ENCODE peak calls at places on chromosomes 4 and X, in nine cellular contexts. One of them, this sample, is unnamed.

GRCh38 chrX:124475358-124475757 is 129.0 kb downstream of the SH2D1A start:
- DNase-seq in MCF 10A: no peak
- DNase-seq in coronary artery: no peak
- DNase-seq in left lung: no peak
- DNase-seq in B cell: no peak
- DNase-seq in PC-3: no peak
- DNase-seq in lower leg skin: no peak
- DNase-seq in RWPE1: no peak
- DNase-seq in heart left ventricle: no peak
- DNase-seq in this sample: no peak

GRCh38 chr4:183658362-183659028 is 490 bp downstream of the RWDD4 start:
- DNase-seq in MCF 10A: peak; percentile 34
- DNase-seq in coronary artery: peak; percentile 78
- DNase-seq in left lung: peak; percentile 86
- DNase-seq in B cell: no peak
- DNase-seq in PC-3: peak; percentile 4
- DNase-seq in lower leg skin: no peak
- DNase-seq in RWPE1: peak; percentile 45
- DNase-seq in heart left ventricle: peak; percentile 8
- DNase-seq in this sample: peak; percentile 34

GRCh38 chrX:149916745-149917392 is 12.5 kb upstream of the HSFX4 start:
- DNase-seq in MCF 10A: no peak
- DNase-seq in coronary artery: no peak
- DNase-seq in left lung: no peak
- DNase-seq in B cell: no peak
- DNase-seq in PC-3: no peak
- DNase-seq in lower leg skin: no peak
- DNase-seq in RWPE1: no peak
- DNase-seq in heart left ventricle: no peak
- DNase-seq in this sample: peak; percentile 19

GRCh38 chrX:49951524-49952193 is 29.3 kb downstream of the CLCN5 start:
- DNase-seq in MCF 10A: no peak
- DNase-seq in coronary artery: no peak
- DNase-seq in left lung: no peak
- DNase-seq in B cell: no peak
- DNase-seq in PC-3: no peak
- DNase-seq in lower leg skin: no peak
- DNase-seq in RWPE1: no peak
- DNase-seq in heart left ventricle: no peak
- DNase-seq in this sample: no peak

GRCh38 chrX:107629533-107629909 is 1.2 kb downstream of the PRPS1 start:
- DNase-seq in MCF 10A: peak; percentile 29
- DNase-seq in coronary artery: no peak
- DNase-seq in left lung: no peak
- DNase-seq in B cell: no peak
- DNase-seq in PC-3: peak; percentile 31
- DNase-seq in lower leg skin: no peak
- DNase-seq in RWPE1: peak; percentile 3
- DNase-seq in heart left ventricle: no peak
- DNase-seq in this sample: no peak

GRCh38 chr4:62948108-62948507 is 1461.1 kb downstream of the TECRL start:
- DNase-seq in MCF 10A: no peak
- DNase-seq in coronary artery: no peak
- DNase-seq in left lung: no peak
- DNase-seq in B cell: no peak
- DNase-seq in PC-3: peak; percentile 6
- DNase-seq in lower leg skin: no peak
- DNase-seq in RWPE1: no peak
- DNase-seq in heart left ventricle: no peak
- DNase-seq in this sample: no peak

GRCh38 chr4:14254252-14254651 is 626.7 kb upstream of the BOD1L1 start:
- DNase-seq in MCF 10A: peak; percentile 71
- DNase-seq in coronary artery: no peak
- DNase-seq in left lung: no peak
- DNase-seq in B cell: no peak
- DNase-seq in PC-3: peak; percentile 69
- DNase-seq in lower leg skin: no peak
- DNase-seq in RWPE1: peak; percentile 20
- DNase-seq in heart left ventricle: peak; percentile 8
- DNase-seq in this sample: no peak

GRCh38 chr4:3644849-3645627 is 112.8 kb upstream of the LRPAP1 start:
- DNase-seq in MCF 10A: peak; percentile 33
- DNase-seq in coronary artery: no peak
- DNase-seq in left lung: peak; percentile 74
- DNase-seq in B cell: no peak
- DNase-seq in PC-3: peak; percentile 50
- DNase-seq in lower leg skin: peak; percentile 93
- DNase-seq in RWPE1: peak; percentile 9
- DNase-seq in heart left ventricle: no peak
- DNase-seq in this sample: no peak

GRCh38 chrX:138711399-138712347 is at the start of gene FGF13:
- DNase-seq in MCF 10A: peak; percentile 31
- DNase-seq in coronary artery: peak; percentile 76
- DNase-seq in left lung: peak; percentile 64
- DNase-seq in B cell: no peak
- DNase-seq in PC-3: peak; percentile 34
- DNase-seq in lower leg skin: no peak
- DNase-seq in RWPE1: no peak
- DNase-seq in heart left ventricle: peak; percentile 6
- DNase-seq in this sample: no peak

GRCh38 chr4:2793578-2793919 is 664 bp downstream of the SH3BP2 start:
- DNase-seq in MCF 10A: peak; percentile 74
- DNase-seq in coronary artery: peak; percentile 74
- DNase-seq in left lung: peak; percentile 93
- DNase-seq in B cell: no peak
- DNase-seq in PC-3: peak; percentile 58
- DNase-seq in lower leg skin: peak; percentile 89
- DNase-seq in RWPE1: no peak
- DNase-seq in heart left ventricle: peak; percentile 33
- DNase-seq in this sample: no peak

GRCh38 chr4:139845481-139846093 is 180.0 kb downstream of the MGST2 start:
- DNase-seq in MCF 10A: no peak
- DNase-seq in coronary artery: no peak
- DNase-seq in left lung: no peak
- DNase-seq in B cell: no peak
- DNase-seq in PC-3: peak; percentile 56
- DNase-seq in lower leg skin: no peak
- DNase-seq in RWPE1: no peak
- DNase-seq in heart left ventricle: no peak
- DNase-seq in this sample: no peak

GRCh38 chr4:86970447-86971354 is 35.9 kb downstream of the AFF1 start:
- DNase-seq in MCF 10A: no peak
- DNase-seq in coronary artery: no peak
- DNase-seq in left lung: no peak
- DNase-seq in B cell: no peak
- DNase-seq in PC-3: peak; percentile 47
- DNase-seq in lower leg skin: no peak
- DNase-seq in RWPE1: no peak
- DNase-seq in heart left ventricle: no peak
- DNase-seq in this sample: no peak

GRCh38 chr4:152586668-152587067 is 50.8 kb upstream of the FBXW7 start:
- DNase-seq in MCF 10A: no peak
- DNase-seq in coronary artery: no peak
- DNase-seq in left lung: no peak
- DNase-seq in B cell: no peak
- DNase-seq in PC-3: no peak
- DNase-seq in lower leg skin: no peak
- DNase-seq in RWPE1: no peak
- DNase-seq in heart left ventricle: no peak
- DNase-seq in this sample: no peak

GRCh38 chrX:39953879-39954278 is 143.9 kb downstream of the BCOR start:
- DNase-seq in MCF 10A: peak; percentile 90
- DNase-seq in coronary artery: no peak
- DNase-seq in left lung: peak; percentile 86
- DNase-seq in B cell: no peak
- DNase-seq in PC-3: peak; percentile 94
- DNase-seq in lower leg skin: no peak
- DNase-seq in RWPE1: peak; percentile 51
- DNase-seq in heart left ventricle: peak; percentile 47
- DNase-seq in this sample: no peak

GRCh38 chrX:31232506-31232905 is 160.7 kb upstream of the FTHL17 start:
- DNase-seq in MCF 10A: no peak
- DNase-seq in coronary artery: no peak
- DNase-seq in left lung: no peak
- DNase-seq in B cell: no peak
- DNase-seq in PC-3: no peak
- DNase-seq in lower leg skin: no peak
- DNase-seq in RWPE1: no peak
- DNase-seq in heart left ventricle: no peak
- DNase-seq in this sample: no peak

GRCh38 chr4:137124278-137124932 is 407.9 kb downstream of the PCDH18 start:
- DNase-seq in MCF 10A: peak; percentile 77
- DNase-seq in coronary artery: no peak
- DNase-seq in left lung: no peak
- DNase-seq in B cell: no peak
- DNase-seq in PC-3: peak; percentile 68
- DNase-seq in lower leg skin: no peak
- DNase-seq in RWPE1: peak; percentile 15
- DNase-seq in heart left ventricle: no peak
- DNase-seq in this sample: peak; percentile 8

GRCh38 chrX:9048801-9049200 is 14.9 kb upstream of the FAM9B start:
- DNase-seq in MCF 10A: no peak
- DNase-seq in coronary artery: no peak
- DNase-seq in left lung: no peak
- DNase-seq in B cell: no peak
- DNase-seq in PC-3: no peak
- DNase-seq in lower leg skin: no peak
- DNase-seq in RWPE1: no peak
- DNase-seq in heart left ventricle: no peak
- DNase-seq in this sample: no peak

GRCh38 chr4:67770422-67770821 is 16.2 kb upstream of the GNRHR start:
- DNase-seq in MCF 10A: peak; percentile 5
- DNase-seq in coronary artery: no peak
- DNase-seq in left lung: no peak
- DNase-seq in B cell: no peak
- DNase-seq in PC-3: peak; percentile 82
- DNase-seq in lower leg skin: no peak
- DNase-seq in RWPE1: peak; percentile 68
- DNase-seq in heart left ventricle: no peak
- DNase-seq in this sample: no peak

GRCh38 chr4:66273110-66273509 is 602.8 kb upstream of the EPHA5 start:
- DNase-seq in MCF 10A: no peak
- DNase-seq in coronary artery: no peak
- DNase-seq in left lung: no peak
- DNase-seq in B cell: no peak
- DNase-seq in PC-3: no peak
- DNase-seq in lower leg skin: no peak
- DNase-seq in RWPE1: no peak
- DNase-seq in heart left ventricle: no peak
- DNase-seq in this sample: no peak

GRCh38 chr4:119794681-119795080 is 166.1 kb upstream of the PDE5A start:
- DNase-seq in MCF 10A: no peak
- DNase-seq in coronary artery: no peak
- DNase-seq in left lung: no peak
- DNase-seq in B cell: no peak
- DNase-seq in PC-3: no peak
- DNase-seq in lower leg skin: no peak
- DNase-seq in RWPE1: no peak
- DNase-seq in heart left ventricle: no peak
- DNase-seq in this sample: no peak
- TF ChIP-seq CTCF in MCF 10A: no peak
- TF ChIP-seq CTCF in coronary artery: no peak
- TF ChIP-seq CTCF in left lung: no peak
- TF ChIP-seq CTCF in B cell: no peak
- TF ChIP-seq CTCF in PC-3: no peak
- TF ChIP-seq CTCF in lower leg skin: no peak
- TF ChIP-seq CTCF in RWPE1: no peak
- TF ChIP-seq CTCF in heart left ventricle: no peak
- TF ChIP-seq CTCF in this sample: no peak

GRCh38 chr4:85474818-85475630 is at the start of gene ARHGAP24:
- DNase-seq in MCF 10A: peak; percentile 99
- DNase-seq in coronary artery: peak; percentile 80
- DNase-seq in left lung: peak; percentile 94
- DNase-seq in B cell: peak; percentile 85
- DNase-seq in PC-3: peak; percentile 88
- DNase-seq in lower leg skin: peak; percentile 95
- DNase-seq in RWPE1: peak; percentile 87
- DNase-seq in heart left ventricle: peak; percentile 84
- DNase-seq in this sample: peak; percentile 78
- TF ChIP-seq CTCF in MCF 10A: no peak
- TF ChIP-seq CTCF in coronary artery: no peak
- TF ChIP-seq CTCF in left lung: no peak
- TF ChIP-seq CTCF in B cell: no peak
- TF ChIP-seq CTCF in PC-3: no peak
- TF ChIP-seq CTCF in lower leg skin: no peak
- TF ChIP-seq CTCF in RWPE1: no peak
- TF ChIP-seq CTCF in heart left ventricle: no peak
- TF ChIP-seq CTCF in this sample: no peak

GRCh38 chrX:6645216-6645615 is 110.3 kb upstream of the VCX3A start:
- DNase-seq in MCF 10A: no peak
- DNase-seq in coronary artery: no peak
- DNase-seq in left lung: no peak
- DNase-seq in B cell: no peak
- DNase-seq in PC-3: no peak
- DNase-seq in lower leg skin: no peak
- DNase-seq in RWPE1: no peak
- DNase-seq in heart left ventricle: no peak
- DNase-seq in this sample: no peak

GRCh38 chrX:6640727-6641126 is 105.8 kb upstream of the VCX3A start:
- DNase-seq in MCF 10A: no peak
- DNase-seq in coronary artery: no peak
- DNase-seq in left lung: no peak
- DNase-seq in B cell: no peak
- DNase-seq in PC-3: no peak
- DNase-seq in lower leg skin: no peak
- DNase-seq in RWPE1: no peak
- DNase-seq in heart left ventricle: no peak
- DNase-seq in this sample: no peak

GRCh38 chrX:6644411-6644810 is 109.5 kb upstream of the VCX3A start:
- DNase-seq in MCF 10A: no peak
- DNase-seq in coronary artery: no peak
- DNase-seq in left lung: no peak
- DNase-seq in B cell: no peak
- DNase-seq in PC-3: peak; percentile 1
- DNase-seq in lower leg skin: no peak
- DNase-seq in RWPE1: no peak
- DNase-seq in heart left ventricle: no peak
- DNase-seq in this sample: no peak
- TF ChIP-seq CTCF in MCF 10A: no peak
- TF ChIP-seq CTCF in coronary artery: no peak
- TF ChIP-seq CTCF in left lung: no peak
- TF ChIP-seq CTCF in B cell: no peak
- TF ChIP-seq CTCF in PC-3: peak; percentile 27
- TF ChIP-seq CTCF in lower leg skin: no peak
- TF ChIP-seq CTCF in RWPE1: no peak
- TF ChIP-seq CTCF in heart left ventricle: peak; percentile 40
- TF ChIP-seq CTCF in this sample: no peak

DNA sequence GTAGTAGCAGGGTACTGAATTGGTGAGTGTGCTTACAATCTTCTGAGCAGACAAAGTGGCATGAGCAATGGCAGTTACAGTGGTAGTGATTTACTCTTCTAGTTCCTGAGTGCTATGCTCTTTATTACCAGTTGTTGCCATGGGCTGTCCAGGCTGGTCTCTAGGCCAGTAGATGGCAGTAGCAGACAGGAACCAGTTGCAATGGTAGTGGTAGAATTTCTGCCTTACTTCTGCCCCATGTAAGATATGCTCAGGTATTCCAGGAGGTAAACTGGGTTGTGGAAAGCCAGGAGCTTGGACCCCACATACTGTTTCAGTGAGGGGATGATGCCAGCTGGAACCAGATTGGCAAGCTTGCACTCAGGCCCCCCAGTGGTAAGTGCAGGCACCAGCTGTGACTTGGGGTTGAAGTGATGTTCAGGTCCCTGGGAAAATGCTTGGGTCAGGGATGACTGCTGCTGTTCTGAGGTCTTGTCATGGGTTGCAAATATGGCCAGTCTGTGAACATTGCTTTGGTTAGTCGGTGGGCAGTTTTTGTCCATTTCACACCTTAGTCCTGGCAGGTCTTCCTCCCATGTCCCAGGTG is 63.0 kb upstream of the ZXDB start:
- DNase-seq in MCF 10A: peak; percentile 42
- DNase-seq in coronary artery: no peak
- DNase-seq in left lung: no peak
- DNase-seq in B cell: no peak
- DNase-seq in PC-3: peak; percentile 56
- DNase-seq in lower leg skin: no peak
- DNase-seq in RWPE1: no peak
- DNase-seq in heart left ventricle: no peak
- DNase-seq in this sample: no peak
- TF ChIP-seq CTCF in MCF 10A: peak; percentile 49
- TF ChIP-seq CTCF in coronary artery: no peak
- TF ChIP-seq CTCF in left lung: no peak
- TF ChIP-seq CTCF in B cell: no peak
- TF ChIP-seq CTCF in PC-3: peak; percentile 89
- TF ChIP-seq CTCF in lower leg skin: no peak
- TF ChIP-seq CTCF in RWPE1: peak; percentile 11
- TF ChIP-seq CTCF in heart left ventricle: peak; percentile 16
- TF ChIP-seq CTCF in this sample: peak; percentile 47

This sample was measured in GM10248.